ENCODE peak calls at places on chromosomes 13 and 19, in four cellular contexts. One of them, this sample, is unnamed. For H3K4me1, the result is how much of the 10 kb centered on the place peaks cover.

GRCh38 chr13:30746816-30747215 is 11.5 kb downstream of the ALOX5AP start:
- DNase-seq in mammary epithelial cell: no peak
- DNase-seq in IMR-90: no peak
- DNase-seq in heart right ventricle: no peak
- DNase-seq in this sample: no peak

GRCh38 chr19:8245869-8246835 is 37.0 kb downstream of the CERS4 start:
- DNase-seq in mammary epithelial cell: no peak
- DNase-seq in IMR-90: no peak
- DNase-seq in heart right ventricle: no peak
- DNase-seq in this sample: no peak

GRCh38 chr13:94966380-94966779 is 254.0 kb upstream of the SOX21 start:
- DNase-seq in mammary epithelial cell: no peak
- DNase-seq in IMR-90: no peak
- DNase-seq in heart right ventricle: no peak
- DNase-seq in this sample: no peak

GRCh38 chr13:95714142-95714832 is 37.3 kb downstream of the DNAJC3 start:
- DNase-seq in mammary epithelial cell: peak
- DNase-seq in IMR-90: peak
- DNase-seq in heart right ventricle: no peak
- DNase-seq in this sample: no peak

GRCh38 chr19:984165-984967 is at the start of gene WDR18:
- DNase-seq in mammary epithelial cell: peak
- DNase-seq in IMR-90: peak
- DNase-seq in heart right ventricle: peak
- DNase-seq in this sample: peak

GRCh38 chr19:11138659-11139526 is 16.7 kb downstream of the SPC24 start:
- DNase-seq in mammary epithelial cell: peak
- DNase-seq in IMR-90: peak
- DNase-seq in heart right ventricle: peak
- DNase-seq in this sample: peak

GRCh38 chr13:47708386-47708785 is 292.7 kb downstream of the SUCLA2 start:
- DNase-seq in mammary epithelial cell: peak
- DNase-seq in IMR-90: peak
- DNase-seq in heart right ventricle: no peak
- DNase-seq in this sample: no peak

GRCh38 chr19:6138066-6138465 is 2.6 kb downstream of the ACSBG2 start:
- DNase-seq in mammary epithelial cell: no peak
- DNase-seq in IMR-90: no peak
- DNase-seq in heart right ventricle: no peak
- DNase-seq in this sample: no peak

GRCh38 chr19:821976-822773 is 420 bp upstream of the PLPPR3 start:
- DNase-seq in mammary epithelial cell: no peak
- DNase-seq in IMR-90: no peak
- DNase-seq in heart right ventricle: no peak
- DNase-seq in this sample: no peak

GRCh38 chr19:4389511-4390016 is 10.8 kb downstream of the SH3GL1 start:
- DNase-seq in mammary epithelial cell: no peak
- DNase-seq in IMR-90: no peak
- DNase-seq in heart right ventricle: no peak
- DNase-seq in this sample: no peak

GRCh38 chr19:54262066-54262465 is 5.0 kb upstream of the LILRB5 start:
- DNase-seq in mammary epithelial cell: no peak
- DNase-seq in IMR-90: no peak
- DNase-seq in heart right ventricle: no peak
- DNase-seq in this sample: peak
- H3K4me3 ChIP-seq in mammary epithelial cell: no peak
- H3K4me3 ChIP-seq in IMR-90: no peak
- H3K4me3 ChIP-seq in heart right ventricle: no peak
- H3K4me3 ChIP-seq in this sample: no peak

DNA sequence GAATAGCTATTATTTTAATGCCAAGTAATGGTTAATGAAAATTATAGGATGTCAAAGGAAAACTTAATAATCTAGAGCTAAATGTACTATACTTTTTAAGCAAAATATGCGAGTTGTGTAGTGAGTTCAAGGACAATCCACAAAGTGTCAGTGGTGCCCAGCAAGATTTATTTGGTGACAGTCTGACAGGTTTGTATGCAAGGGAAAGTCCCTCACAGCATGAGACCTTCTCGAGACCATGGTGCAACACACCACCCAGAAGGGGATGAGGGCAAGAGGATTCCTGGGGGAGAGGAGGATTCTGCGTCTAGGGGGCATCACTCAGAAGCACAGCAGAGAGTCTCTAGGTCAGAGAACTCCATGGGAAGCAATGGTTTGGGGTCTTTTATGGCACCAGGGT is 224.7 kb downstream of the GPC5 start:
- DNase-seq in mammary epithelial cell: no peak
- DNase-seq in IMR-90: no peak
- DNase-seq in heart right ventricle: no peak
- DNase-seq in this sample: no peak
- H3K27ac ChIP-seq in mammary epithelial cell: no peak
- H3K27ac ChIP-seq in IMR-90: no peak
- H3K27ac ChIP-seq in heart right ventricle: no peak
- H3K27ac ChIP-seq in this sample: no peak

GRCh38 chr19:2237051-2237868 is 636 bp downstream of the SF3A2 start:
- DNase-seq in mammary epithelial cell: no peak
- DNase-seq in IMR-90: no peak
- DNase-seq in heart right ventricle: no peak
- DNase-seq in this sample: no peak
- H3K4me1 ChIP-seq in mammary epithelial cell: under half
- H3K4me1 ChIP-seq in IMR-90: under half
- H3K4me1 ChIP-seq in heart right ventricle: half or more
- H3K4me1 ChIP-seq in this sample: half or more

GRCh38 chr19:2490659-2491058 is 14.7 kb downstream of the GADD45B start:
- DNase-seq in mammary epithelial cell: no peak
- DNase-seq in IMR-90: no peak
- DNase-seq in heart right ventricle: no peak
- DNase-seq in this sample: no peak
- H3K4me3 ChIP-seq in mammary epithelial cell: no peak
- H3K4me3 ChIP-seq in IMR-90: no peak
- H3K4me3 ChIP-seq in heart right ventricle: no peak
- H3K4me3 ChIP-seq in this sample: no peak

DNA sequence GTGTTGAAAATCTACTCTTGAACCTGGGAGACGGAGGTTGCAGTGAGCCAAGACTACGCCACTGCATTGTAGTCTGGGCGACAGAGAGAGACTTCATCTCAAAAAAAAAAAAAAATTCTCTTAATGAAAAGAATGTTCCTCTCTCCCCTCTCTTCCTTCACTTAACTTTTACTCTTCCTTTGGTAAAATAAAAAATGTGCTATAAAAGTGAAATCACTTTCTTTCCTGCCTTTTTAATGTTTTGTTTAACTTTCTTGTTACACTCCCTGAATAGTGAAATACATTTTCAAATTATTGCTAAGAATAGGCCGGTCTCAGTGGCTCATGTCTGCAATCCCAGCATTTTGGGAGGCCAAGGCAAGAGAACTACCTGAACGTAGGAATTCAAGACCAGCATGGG is 86.5 kb downstream of the DACH1 start:
- DNase-seq in mammary epithelial cell: no peak
- DNase-seq in IMR-90: no peak
- DNase-seq in heart right ventricle: no peak
- DNase-seq in this sample: no peak
- H3K27ac ChIP-seq in mammary epithelial cell: no peak
- H3K27ac ChIP-seq in IMR-90: no peak
- H3K27ac ChIP-seq in heart right ventricle: no peak
- H3K27ac ChIP-seq in this sample: no peak

DNA sequence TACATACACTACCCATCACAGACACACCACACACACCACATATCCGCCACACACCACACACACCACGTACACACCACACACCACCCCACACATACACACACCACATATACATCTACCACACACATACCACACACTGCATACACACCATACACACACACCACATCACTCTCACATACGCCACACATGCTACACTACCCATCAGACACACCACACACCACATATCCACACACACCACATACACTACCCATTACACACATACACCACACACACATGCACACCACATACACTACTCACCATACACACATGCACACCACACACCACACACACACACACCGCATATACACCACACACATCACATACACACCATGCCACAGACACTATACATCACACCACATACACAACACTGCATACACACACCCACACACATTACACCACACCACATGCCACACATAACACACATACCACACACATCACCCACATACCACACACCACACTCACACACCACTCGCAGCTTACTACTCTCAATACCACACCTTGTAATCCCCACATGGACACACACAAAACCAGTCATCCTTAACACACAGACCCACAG is 9.5 kb downstream of the ERFL start:
- DNase-seq in mammary epithelial cell: no peak
- DNase-seq in IMR-90: no peak
- DNase-seq in heart right ventricle: no peak
- DNase-seq in this sample: no peak
- H3K4me1 ChIP-seq in mammary epithelial cell: under half
- H3K4me1 ChIP-seq in IMR-90: under half
- H3K4me1 ChIP-seq in heart right ventricle: under half
- H3K4me1 ChIP-seq in this sample: under half

DNA sequence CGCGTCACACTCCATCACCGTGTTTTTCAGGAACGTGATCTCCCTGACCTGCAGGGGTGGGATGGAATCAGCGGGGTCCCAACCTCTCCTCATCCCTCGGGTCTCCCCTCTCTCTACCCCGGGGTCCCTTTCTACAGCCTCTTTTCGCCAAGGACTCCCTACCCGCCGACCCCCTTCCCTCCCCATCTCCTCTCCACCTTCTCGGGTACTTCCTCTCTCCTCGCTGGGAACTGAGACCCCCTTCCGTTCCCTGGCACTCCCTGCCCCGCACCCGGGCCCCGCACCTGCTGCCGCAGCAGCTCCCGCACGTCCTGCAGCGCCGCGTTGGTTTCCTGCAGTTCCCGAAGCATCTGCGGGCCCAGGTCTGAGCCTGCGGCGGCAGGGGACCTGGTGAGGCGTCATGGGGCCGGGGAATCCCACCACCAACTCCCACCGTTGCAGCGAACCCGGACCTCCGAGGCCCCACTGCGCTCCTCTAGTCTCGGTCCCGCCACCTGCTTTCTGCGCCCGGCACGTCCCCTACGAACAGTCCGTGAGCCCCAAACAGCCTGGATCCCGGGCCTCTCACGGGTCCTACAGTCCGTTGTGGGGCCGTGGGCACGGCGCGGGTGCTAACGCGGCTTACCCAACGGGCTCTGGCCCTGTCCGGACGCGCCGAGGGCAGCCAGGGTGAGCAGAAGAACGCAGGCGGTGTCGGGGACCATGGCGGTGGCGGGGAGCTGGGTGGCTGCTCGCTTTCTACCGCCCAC is at the start of gene COMP:
- DNase-seq in mammary epithelial cell: no peak
- DNase-seq in IMR-90: no peak
- DNase-seq in heart right ventricle: no peak
- DNase-seq in this sample: no peak
- H3K4me3 ChIP-seq in mammary epithelial cell: no peak
- H3K4me3 ChIP-seq in IMR-90: peak
- H3K4me3 ChIP-seq in heart right ventricle: peak
- H3K4me3 ChIP-seq in this sample: peak

DNA sequence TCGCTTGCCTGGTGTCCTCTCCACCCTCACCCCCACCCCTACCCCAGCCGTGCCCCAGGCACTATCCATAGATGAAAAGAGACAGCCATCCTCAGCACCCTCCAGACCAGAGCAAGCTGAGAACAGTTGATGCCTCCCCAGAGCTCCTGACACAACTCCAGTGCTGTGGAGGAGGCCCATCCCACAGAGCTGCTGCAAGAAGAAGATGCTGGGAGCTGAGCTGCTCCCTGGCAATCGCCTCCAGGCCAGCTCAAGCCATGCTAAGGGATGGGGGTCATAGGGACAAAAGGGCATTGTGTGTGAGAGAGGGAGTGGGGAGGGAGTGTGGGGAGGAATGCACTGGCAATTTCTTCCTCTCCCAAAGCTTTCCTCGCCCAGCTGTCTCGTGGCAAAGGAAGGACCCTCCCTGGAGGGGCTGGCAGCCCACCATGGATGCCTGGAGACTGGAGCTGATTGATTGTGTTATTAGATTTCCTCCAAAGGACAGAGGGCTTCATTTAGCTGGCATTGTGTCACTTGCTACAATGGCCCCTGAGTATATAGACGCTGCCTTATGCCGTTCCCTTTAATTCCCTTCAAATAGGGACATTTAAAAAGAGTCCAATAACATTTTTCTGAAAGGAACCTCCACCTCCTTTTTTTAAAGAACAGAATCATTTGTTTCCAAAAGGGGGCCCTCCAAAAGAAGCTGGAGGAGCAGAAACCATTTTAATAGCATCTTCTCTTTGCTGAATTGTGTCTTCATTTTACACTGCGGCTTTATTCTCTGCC is 476.4 kb downstream of the FOXO1 start:
- DNase-seq in mammary epithelial cell: peak
- DNase-seq in IMR-90: no peak
- DNase-seq in heart right ventricle: no peak
- DNase-seq in this sample: no peak
- H3K27ac ChIP-seq in mammary epithelial cell: peak
- H3K27ac ChIP-seq in IMR-90: no peak
- H3K27ac ChIP-seq in heart right ventricle: peak
- H3K27ac ChIP-seq in this sample: peak

GRCh38 chr13:104310861-104311260 is 1244.6 kb upstream of the SLC10A2 start:
- DNase-seq in mammary epithelial cell: peak
- DNase-seq in IMR-90: no peak
- DNase-seq in heart right ventricle: no peak
- DNase-seq in this sample: no peak
- H3K4me1 ChIP-seq in mammary epithelial cell: under half
- H3K4me1 ChIP-seq in IMR-90: under half
- H3K4me1 ChIP-seq in heart right ventricle: under half
- H3K4me1 ChIP-seq in this sample: under half

DNA sequence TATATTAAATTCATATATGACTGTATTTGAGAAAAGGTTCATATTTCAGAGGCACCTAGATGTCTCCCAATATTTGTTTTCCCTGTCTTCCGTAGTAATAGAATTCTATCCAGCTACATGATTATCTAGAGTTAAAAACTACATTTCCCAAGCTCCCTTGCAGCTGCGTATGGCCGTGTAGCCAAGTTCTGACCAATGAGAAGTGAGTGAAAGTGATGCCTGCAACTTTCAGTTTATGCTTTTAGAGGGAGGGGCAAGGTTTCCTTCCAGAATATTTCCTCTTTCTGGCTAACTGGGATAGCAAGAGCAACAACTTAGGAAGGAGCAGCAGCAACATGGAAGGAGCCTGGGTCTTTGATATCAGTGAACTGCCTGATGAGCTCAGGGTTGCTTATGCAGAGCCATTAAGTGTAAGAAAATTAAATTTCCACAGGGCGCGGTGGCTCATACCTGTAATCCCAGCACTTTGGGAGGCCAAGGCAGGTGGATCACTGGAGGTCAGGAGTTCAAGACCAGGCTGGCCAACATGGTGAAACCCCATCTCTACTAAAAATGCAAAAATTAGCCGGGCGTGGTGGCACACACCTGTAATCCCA is 23.2 kb upstream of the CYP2A13 start:
- DNase-seq in mammary epithelial cell: peak
- DNase-seq in IMR-90: peak
- DNase-seq in heart right ventricle: no peak
- DNase-seq in this sample: no peak
- H3K4me3 ChIP-seq in mammary epithelial cell: no peak
- H3K4me3 ChIP-seq in IMR-90: no peak
- H3K4me3 ChIP-seq in heart right ventricle: no peak
- H3K4me3 ChIP-seq in this sample: no peak